ENCODE peak calls at places on chromosome 13, in ten cellular contexts. N is kidney epithelial cell, Y is mesendoderm, I is HCT116, C is BJ, E is K562, H is left ventricle myocardium inferior, Q is uterus, J is adrenal gland, G is GM23248. V is an unnamed sample. For H3K27me3 and H3K36me3, the result is how much of the 10 kb centered on the place peaks cover.

GRCh38 chr13:41613984-41614581 is 156.7 kb downstream of the RGCC start:
- DNase-seq in Q (peak), I (peak), Y (peak), G (peak), H (peak), N (no peak), E (no peak), J (peak), C (peak), V (no peak)

GRCh38 chr13:99542788-99543406 is 41.6 kb downstream of the TM9SF2 start:
- DNase-seq in Y (no peak), C (no peak), G (no peak), E (no peak), I (no peak), Q (no peak), N (no peak), J (no peak), H (no peak), V (peak)

GRCh38 chr13:39023761-39024160 is 14.1 kb downstream of the PROSER1 start:
- DNase-seq in Y (peak), E (no peak), Q (no peak), J (no peak), N (no peak), G (no peak), I (no peak), C (no peak), H (no peak), V (no peak)

GRCh38 chr13:23505007-23505406 is 65.2 kb upstream of the TNFRSF19 start:
- DNase-seq in G (peak), Q (no peak), E (no peak), Y (peak), N (no peak), H (peak), I (no peak), J (no peak), C (peak), V (no peak)

GRCh38 chr13:28753208-28753892 is 34.6 kb upstream of the SLC46A3 start:
- DNase-seq in H (peak), Y (peak), E (no peak), I (peak), G (peak), Q (no peak), J (peak), N (peak), C (peak), V (no peak)

GRCh38 chr13:65600702-65601101 is 1629.4 kb downstream of the PCDH9 start:
- DNase-seq in Q (no peak), J (no peak), G (peak), C (no peak), I (no peak), N (no peak), H (no peak), E (no peak), Y (no peak), V (no peak)

GRCh38 chr13:52845766-52846566 is 2.5 kb downstream of the PCDH8 start:
- DNase-seq in Y (peak), I (no peak), J (no peak), N (no peak), C (no peak), Q (no peak), H (peak), E (no peak), G (peak), V (no peak)

GRCh38 chr13:96984061-96984508 is 10.2 kb downstream of the OXGR1 start:
- DNase-seq in H (no peak), Q (peak), J (peak), G (peak), N (no peak), I (no peak), C (no peak), Y (peak), E (peak), V (no peak)

GRCh38 chr13:99362362-99362761 is 55.2 kb upstream of the GPR183 start:
- DNase-seq in G (no peak), Y (no peak), C (no peak), I (no peak), Q (no peak), E (no peak), N (no peak), H (no peak), J (no peak), V (no peak)

GRCh38 chr13:109154546-109154945 is 525.1 kb downstream of the MYO16 start:
- DNase-seq in E (no peak), H (no peak), Y (peak), G (no peak), Q (no peak), N (no peak), I (no peak), J (no peak), C (no peak), V (no peak)

GRCh38 chr13:36787181-36787580 is 31.8 kb upstream of the RFXAP start:
- DNase-seq in I (no peak), E (no peak), C (no peak), H (no peak), Q (no peak), Y (peak), J (no peak), N (no peak), G (no peak), V (no peak)
- H3K27me3 ChIP-seq in I (under half), E (under half), C (under half), H (under half), Q (under half), Y (under half), J (under half), N (under half), G (under half), V (under half)

DNA sequence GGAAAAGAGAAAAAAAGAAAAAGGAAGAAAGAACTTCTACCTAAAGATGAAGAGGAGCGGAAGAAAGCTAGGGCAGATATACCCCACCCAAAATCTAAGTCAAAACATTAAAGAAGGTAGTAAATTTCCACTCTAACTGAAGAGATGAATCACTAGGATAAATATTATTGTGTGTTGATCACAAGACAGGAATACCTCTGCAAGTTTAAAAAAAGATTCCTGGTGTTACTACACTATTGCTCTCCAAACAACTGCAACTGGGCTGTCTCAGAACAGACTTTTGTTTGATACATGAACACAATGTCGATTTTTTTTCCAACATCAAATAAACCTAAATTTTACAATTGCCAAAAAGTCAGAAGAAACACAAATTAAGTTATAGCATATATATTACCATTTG is 6.8 kb downstream of the HSPH1 start:
- DNase-seq in C (no peak), I (no peak), G (no peak), N (no peak), Y (no peak), E (no peak), H (no peak), J (no peak), Q (no peak), V (no peak)
- H3K36me3 ChIP-seq in C (under half), I (half or more), G (half or more), N (under half), Y (under half), E (half or more), H (half or more), J (under half), Q (under half), V (under half)

DNA sequence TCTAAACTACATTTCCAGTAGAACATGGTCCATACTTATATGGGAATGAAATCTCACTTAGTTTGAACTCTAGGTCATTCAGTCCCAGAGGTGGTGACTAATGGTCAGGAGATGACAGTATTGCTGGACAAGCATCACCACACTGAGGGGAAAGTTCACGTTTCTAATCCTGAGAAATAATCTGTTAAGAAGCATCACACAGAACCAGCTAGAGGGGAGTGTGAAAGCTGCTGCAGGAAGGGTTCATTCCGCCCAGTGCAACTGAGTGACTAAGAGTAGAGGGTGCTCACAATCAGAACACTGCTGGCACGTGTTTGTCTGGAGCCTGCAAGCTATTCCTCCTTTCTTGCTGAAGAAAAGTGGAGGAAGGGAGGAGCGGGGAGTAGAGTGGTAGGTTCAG is 2.7 kb downstream of the COL4A1 start:
- DNase-seq in G (peak), J (no peak), H (no peak), N (no peak), C (no peak), E (no peak), Y (no peak), I (no peak), Q (peak), V (no peak)
- H3K27me3 ChIP-seq in G (under half), J (under half), H (under half), N (under half), C (under half), E (under half), Y (under half), I (half or more), Q (under half), V (under half)

DNA sequence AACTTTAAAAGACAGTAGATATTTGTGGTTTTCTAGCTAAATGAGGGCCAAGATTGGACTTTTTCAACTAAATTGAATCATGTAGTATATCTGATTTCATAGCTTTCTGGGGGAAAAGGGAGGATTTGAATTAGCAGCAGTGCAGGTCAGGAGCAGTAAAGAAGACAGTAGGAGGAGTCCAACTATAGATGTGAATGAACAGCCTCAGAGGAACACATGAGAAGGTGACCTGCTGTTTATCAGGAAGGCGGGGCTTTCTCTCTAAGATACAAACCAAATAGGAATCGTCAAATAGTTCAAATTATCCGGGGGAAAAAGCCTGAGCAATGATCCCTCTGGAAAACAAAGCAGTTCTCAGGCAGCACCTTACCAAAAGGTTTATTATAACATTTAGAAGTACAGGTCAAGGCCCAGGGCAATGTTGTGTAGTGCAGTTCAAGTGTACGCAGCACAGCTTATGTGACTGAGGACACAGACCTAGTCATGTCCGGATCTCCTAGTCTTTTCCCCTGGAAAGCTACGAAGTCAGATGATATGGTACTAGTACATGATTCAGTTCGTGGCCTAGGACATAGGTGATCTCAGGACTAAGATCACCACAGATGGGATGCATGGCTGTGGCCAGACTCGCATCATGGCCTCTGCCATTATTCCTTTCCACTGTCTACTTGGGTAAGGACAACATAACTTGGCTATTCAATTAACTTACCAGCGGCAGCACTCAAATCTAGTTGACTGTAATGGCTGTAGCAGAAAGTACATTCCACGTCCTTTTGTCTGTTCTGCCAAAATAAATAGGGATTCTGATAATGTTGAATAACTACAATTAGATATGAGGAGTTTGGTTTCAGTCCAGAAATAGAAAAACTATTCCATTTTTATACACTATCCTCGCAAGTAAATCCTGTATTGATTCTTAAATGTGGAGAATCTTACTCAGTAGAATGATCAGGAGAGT is 40.3 kb downstream of the MPHOSPH8 start:
- DNase-seq in G (no peak), I (no peak), Y (no peak), J (no peak), E (no peak), H (no peak), N (no peak), C (no peak), Q (no peak), V (no peak)
- H3K36me3 ChIP-seq in G (half or more), I (under half), Y (under half), J (under half), E (half or more), H (half or more), N (under half), C (under half), Q (under half), V (half or more)

GRCh38 chr13:27374126-27374613 is 50.2 kb upstream of the GTF3A start:
- DNase-seq in C (no peak), Y (no peak), H (no peak), J (no peak), E (no peak), N (no peak), G (peak), I (no peak), Q (no peak), V (no peak)

GRCh38 chr13:27372896-27373295 is 51.5 kb upstream of the GTF3A start:
- DNase-seq in Q (no peak), H (no peak), N (no peak), E (no peak), C (no peak), J (no peak), G (peak), I (no peak), Y (no peak), V (no peak)

GRCh38 chr13:27370305-27370853 is 54.0 kb upstream of the GTF3A start:
- DNase-seq in H (no peak), C (no peak), I (no peak), J (no peak), Y (no peak), G (peak), Q (no peak), N (no peak), E (no peak), V (no peak)

GRCh38 chr13:27374650-27375049 is 49.8 kb upstream of the GTF3A start:
- DNase-seq in E (peak), I (peak), Y (peak), H (peak), C (peak), G (peak), N (peak), Q (peak), J (peak), V (peak)

DNA sequence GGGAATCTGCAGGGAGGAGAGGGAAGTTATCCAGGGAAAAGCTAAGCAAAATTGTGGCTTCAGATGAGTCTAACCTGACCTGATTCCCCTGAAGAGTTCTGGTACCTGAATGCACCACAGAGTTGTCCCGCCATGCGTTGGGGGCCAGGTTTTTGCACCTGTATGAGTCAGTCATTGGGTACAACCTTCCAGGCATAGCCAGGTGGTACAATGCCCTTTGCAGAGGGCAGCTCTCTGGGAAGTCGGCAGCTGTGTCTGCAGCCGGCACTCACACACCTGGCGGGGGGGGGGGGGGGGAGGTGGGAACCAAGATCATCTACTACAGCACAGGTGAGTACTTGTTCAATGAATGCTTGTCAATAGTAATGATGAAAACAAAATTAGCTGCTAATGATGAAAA is 52.5 kb upstream of the GTF3A start:
- DNase-seq in I (no peak), N (no peak), E (no peak), Q (no peak), Y (no peak), G (no peak), H (no peak), J (no peak), C (no peak), V (no peak)
- H3K27me3 ChIP-seq in I (under half), N (under half), E (under half), Q (under half), Y (under half), G (under half), H (half or more), J (under half), C (under half), V (under half)

GRCh38 chr13:113497217-113497616 is 6.7 kb upstream of the DCUN1D2 start:
- DNase-seq in C (no peak), Q (no peak), N (no peak), G (no peak), H (no peak), J (no peak), E (no peak), Y (peak), I (no peak), V (no peak)

GRCh38 chr13:113493315-113493951 is 2.9 kb upstream of the DCUN1D2 start:
- DNase-seq in I (peak), Q (no peak), Y (peak), J (no peak), H (no peak), N (peak), G (peak), C (peak), E (peak), V (no peak)

GRCh38 chr13:113491418-113491883 is 940 bp upstream of the DCUN1D2 start:
- DNase-seq in I (no peak), C (no peak), E (peak), H (peak), Y (peak), G (peak), Q (no peak), N (no peak), J (peak), V (peak)

GRCh38 chr13:113491982-113492381 is 1.5 kb upstream of the DCUN1D2 start:
- DNase-seq in N (no peak), H (no peak), Y (no peak), E (peak), G (no peak), J (no peak), Q (no peak), I (no peak), C (no peak), V (no peak)

DNA sequence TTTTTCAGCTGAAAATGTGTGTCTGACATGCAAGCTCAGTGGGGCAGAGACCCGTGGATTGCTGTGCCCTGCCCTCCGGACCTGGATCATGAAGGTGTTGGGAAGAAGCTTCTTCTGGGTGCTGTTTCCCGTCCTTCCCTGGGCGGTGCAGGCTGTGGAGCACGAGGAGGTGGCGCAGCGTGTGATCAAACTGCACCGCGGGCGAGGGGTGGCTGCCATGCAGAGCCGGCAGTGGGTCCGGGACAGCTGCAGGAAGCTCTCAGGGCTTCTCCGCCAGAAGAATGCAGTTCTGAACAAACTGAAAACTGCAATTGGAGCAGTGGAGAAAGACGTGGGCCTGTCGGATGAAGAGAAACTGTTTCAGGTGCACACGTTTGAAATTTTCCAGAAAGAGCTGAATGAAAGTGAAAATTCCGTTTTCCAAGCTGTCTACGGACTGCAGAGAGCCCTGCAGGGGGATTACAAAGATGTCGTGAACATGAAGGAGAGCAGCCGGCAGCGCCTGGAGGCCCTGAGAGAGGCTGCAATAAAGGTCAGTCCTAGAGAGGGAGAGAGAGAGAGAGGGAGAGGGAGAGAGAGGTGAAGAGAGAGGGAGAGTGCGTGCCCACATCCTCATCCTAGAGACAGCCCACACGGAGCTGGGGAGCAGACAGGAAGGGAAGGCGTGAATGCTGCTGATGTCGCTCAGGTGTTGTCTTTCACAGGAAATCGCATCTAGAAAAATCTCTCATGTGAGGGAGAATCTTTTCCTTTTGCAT is 5.2 kb upstream of the DCUN1D2 start:
- DNase-seq in Q (no peak), C (no peak), N (no peak), G (no peak), I (no peak), H (no peak), J (no peak), E (no peak), Y (peak), V (no peak)
- H3K36me3 ChIP-seq in Q (under half), C (under half), N (under half), G (half or more), I (under half), H (half or more), J (under half), E (half or more), Y (under half), V (under half)

DNA sequence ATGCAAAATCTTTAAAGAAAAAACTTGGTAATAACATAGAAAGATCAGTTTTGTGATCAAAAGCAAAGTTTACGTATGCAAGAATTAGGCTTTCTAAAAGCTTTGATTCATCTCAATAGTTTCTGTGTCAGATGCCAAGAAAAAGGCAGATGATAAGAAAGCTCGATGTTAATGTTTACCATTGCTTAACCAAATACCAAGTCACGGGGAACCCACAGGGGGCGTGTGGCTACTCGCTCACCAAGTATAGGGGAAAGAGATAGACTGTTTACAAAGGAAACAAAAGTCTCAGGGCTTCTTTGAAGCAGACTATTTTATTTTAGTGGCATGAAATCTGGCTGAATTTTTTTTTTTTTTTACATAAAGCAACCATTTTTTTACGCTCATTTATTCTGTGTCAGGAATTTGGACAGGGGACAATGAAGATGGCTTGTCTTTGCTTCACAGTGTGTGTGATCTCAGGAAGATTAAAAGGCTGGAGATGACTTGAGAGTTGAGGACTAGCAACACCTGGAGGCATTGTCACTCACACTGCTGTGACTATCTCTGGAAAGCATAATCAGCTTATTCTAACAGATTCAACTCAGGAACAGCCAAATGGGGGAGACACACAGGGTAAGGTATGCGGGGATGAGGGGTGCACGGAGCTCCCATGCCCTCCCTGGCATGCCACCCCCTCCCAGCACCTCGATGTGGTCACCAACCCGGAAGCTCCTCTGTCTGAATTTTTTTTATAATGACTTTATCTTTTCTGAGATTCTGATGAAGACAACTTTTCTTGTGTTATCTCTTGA is 24.9 kb downstream of the RCBTB1 start:
- DNase-seq in H (no peak), I (no peak), C (no peak), Y (peak), J (peak), N (peak), Q (no peak), E (peak), G (peak), V (no peak)
- H3K27me3 ChIP-seq in H (under half), I (under half), C (under half), Y (under half), J (under half), N (under half), Q (under half), E (under half), G (under half), V (under half)